ENCODE peak calls at places on chromosomes 12 and 14, in eight cellular contexts. V is GOT3, F is T-helper 2 cell, B is SK-N-SH, X is left cardiac atrium, L is mucosa of descending colon, T is HepG2, E is body of pancreas. W is an unnamed sample.

GRCh38 chr12:75727577-75727976 is 216.2 kb upstream of the KRR1 start:
- DNase-seq in V (no peak), F (no peak), B (no peak), X (no peak), L (no peak), T (peak), E (no peak), W (no peak)

GRCh38 chr12:30926243-30927209 is at the start of gene TSPAN11:
- DNase-seq in V (no peak), F (no peak), B (peak), X (peak), L (peak), T (no peak), E (no peak), W (peak)

GRCh38 chr12:1845886-1846285 is 25.5 kb downstream of the LRTM2 start:
- DNase-seq in V (no peak), F (no peak), B (no peak), X (no peak), L (no peak), T (no peak), E (no peak), W (no peak)

GRCh38 chr14:22024117-22024516 is 350.5 kb upstream of the OR4E1 start:
- DNase-seq in V (no peak), F (no peak), B (no peak), X (no peak), L (no peak), T (no peak), E (no peak), W (no peak)

GRCh38 chr12:6904280-6905276 is at the start of gene LRRC23:
- DNase-seq in V (peak), F (peak), B (peak), X (peak), L (peak), T (peak), E (peak), W (peak)

GRCh38 chr14:81400852-81401251 is 728 bp upstream of the STON2 start:
- DNase-seq in V (peak), F (no peak), B (no peak), X (peak), L (peak), T (no peak), E (peak), W (no peak)

GRCh38 chr14:93994919-93995682 is 2.0 kb upstream of the CCDC197 start:
- DNase-seq in V (peak), F (no peak), B (no peak), X (peak), L (no peak), T (no peak), E (peak), W (peak)

GRCh38 chr14:104383931-104384775 is 195.4 kb upstream of the C14orf180 start:
- DNase-seq in V (no peak), F (no peak), B (peak), X (no peak), L (no peak), T (no peak), E (peak), W (no peak)

GRCh38 chr12:63068857-63069442 is 82.1 kb downstream of the AVPR1A start:
- DNase-seq in V (no peak), F (no peak), B (peak), X (no peak), L (peak), T (peak), E (peak), W (no peak)

GRCh38 chr12:45425426-45425825 is 209.5 kb downstream of the ANO6 start:
- DNase-seq in V (no peak), F (no peak), B (no peak), X (no peak), L (no peak), T (no peak), E (no peak), W (no peak)

GRCh38 chr12:52042706-52043385 is 8.4 kb upstream of the NR4A1 start:
- DNase-seq in V (no peak), F (no peak), B (no peak), X (no peak), L (no peak), T (no peak), E (no peak), W (no peak)

GRCh38 chr14:95365401-95365800 is 45.7 kb upstream of the CLMN start:
- DNase-seq in V (no peak), F (no peak), B (no peak), X (no peak), L (no peak), T (no peak), E (no peak), W (no peak)

GRCh38 chr14:55698051-55698450 is 118.0 kb downstream of the KTN1 start:
- DNase-seq in V (no peak), F (no peak), B (no peak), X (no peak), L (peak), T (no peak), E (no peak), W (no peak)

GRCh38 chr14:52919971-52920370 is 30.9 kb downstream of the FERMT2 start:
- DNase-seq in V (no peak), F (no peak), B (no peak), X (no peak), L (no peak), T (no peak), E (no peak), W (no peak)

GRCh38 chr12:15209782-15210181 is 11.4 kb downstream of the RERG start:
- DNase-seq in V (no peak), F (no peak), B (no peak), X (no peak), L (no peak), T (no peak), E (no peak), W (no peak)

GRCh38 chr14:59208224-59208814 is 19.9 kb downstream of the DAAM1 start:
- DNase-seq in V (no peak), F (no peak), B (no peak), X (no peak), L (no peak), T (no peak), E (no peak), W (no peak)

GRCh38 chr14:89702151-89702936 is 252.2 kb downstream of the EFCAB11 start:
- DNase-seq in V (no peak), F (no peak), B (no peak), X (peak), L (peak), T (no peak), E (peak), W (peak)

GRCh38 chr12:110934093-110934852 is 13.9 kb upstream of the MYL2 start:
- DNase-seq in V (no peak), F (no peak), B (no peak), X (no peak), L (no peak), T (peak), E (no peak), W (no peak)

GRCh38 chr12:54378791-54379400 is 5.6 kb downstream of the ZNF385A start:
- DNase-seq in V (no peak), F (no peak), B (peak), X (peak), L (peak), T (peak), E (peak), W (peak)

GRCh38 chr14:103966631-103967030 is 24.3 kb upstream of the RD3L start:
- DNase-seq in V (no peak), F (no peak), B (no peak), X (no peak), L (no peak), T (no peak), E (no peak), W (no peak)

GRCh38 chr14:95389471-95390011 is 69.8 kb upstream of the CLMN start:
- DNase-seq in V (no peak), F (no peak), B (no peak), X (peak), L (no peak), T (no peak), E (peak), W (peak)